ENCODE peak calls at places on chromosomes 5 and 9, in four cellular contexts. E is CD4-positive, alpha-beta T cell; U is left lobe of liver; V is activated gamma-delta T cell treated with Interleukin-2 at 50 U/mL for 16 hours. R is an unnamed sample.

GRCh38 chr9:129607026-129607397 is 13.9 kb downstream of the C9orf50 start:
- DNase-seq in E (no peak), U (no peak), V (no peak), R (no peak)

GRCh38 chr5:39437469-39437868 is 12.7 kb upstream of the DAB2 start:
- DNase-seq in E (no peak), U (peak), V (no peak), R (peak)

GRCh38 chr9:123368023-123368422 is 12.0 kb downstream of the CRB2 start:
- DNase-seq in E (no peak), U (no peak), V (no peak), R (no peak)

GRCh38 chr5:168238422-168238821 is 53.0 kb upstream of the WWC1 start:
- DNase-seq in E (no peak), U (no peak), V (no peak), R (no peak)

GRCh38 chr5:5135957-5136676 is 4.0 kb upstream of the ADAMTS16 start:
- DNase-seq in E (no peak), U (no peak), V (no peak), R (peak)

GRCh38 chr5:125317546-125317995 is 571.1 kb upstream of the ZNF608 start:
- DNase-seq in E (no peak), U (peak), V (no peak), R (no peak)

GRCh38 chr9:107054146-107054545 is 191.2 kb downstream of the ZNF462 start:
- DNase-seq in E (no peak), U (no peak), V (no peak), R (no peak)

GRCh38 chr9:127004946-127005769 is 90.6 kb downstream of the RALGPS1 start:
- DNase-seq in E (peak), U (no peak), V (peak), R (peak)

GRCh38 chr9:76023715-76024195 is 133.3 kb downstream of the PCSK5 start:
- DNase-seq in E (peak), U (no peak), V (peak), R (no peak)

GRCh38 chr5:157607371-157608161 is 32.0 kb upstream of the ADAM19 start:
- DNase-seq in E (peak), U (no peak), V (peak), R (peak)

GRCh38 chr9:3879731-3880493 is 354.1 kb upstream of the RFX3 start:
- DNase-seq in E (no peak), U (no peak), V (no peak), R (no peak)

GRCh38 chr5:172603425-172603824 is 37.6 kb upstream of the NEURL1B start:
- DNase-seq in E (no peak), U (no peak), V (no peak), R (peak)

GRCh38 chr9:8856686-8857329 is 1057.2 kb upstream of the DMAC1 start:
- DNase-seq in E (no peak), U (no peak), V (no peak), R (peak)

GRCh38 chr9:107243757-107244156 is 39.3 kb upstream of the RAD23B start:
- DNase-seq in E (no peak), U (no peak), V (peak), R (peak)

GRCh38 chr9:129656795-129657390 is 8.6 kb upstream of the PRRX2 start:
- DNase-seq in E (no peak), U (no peak), V (no peak), R (peak)

GRCh38 chr5:119742311-119742710 is 113.0 kb downstream of the FAM170A start:
- DNase-seq in E (no peak), U (no peak), V (no peak), R (no peak)

GRCh38 chr9:108443278-108443633 is 412.5 kb downstream of the ACTL7B start:
- DNase-seq in E (no peak), U (no peak), V (no peak), R (no peak)

GRCh38 chr9:125137200-125137599 is 6.1 kb downstream of the SCAI start:
- DNase-seq in E (no peak), U (no peak), V (no peak), R (no peak)

GRCh38 chr9:124054671-124055212 is 43.2 kb downstream of the LHX2 start:
- DNase-seq in E (no peak), U (no peak), V (no peak), R (no peak)

GRCh38 chr9:95880011-95880690 is 4.7 kb downstream of the ERCC6L2 start:
- DNase-seq in E (no peak), U (no peak), V (no peak), R (peak)

GRCh38 chr5:127930311-127930710 is 153.3 kb upstream of the SLC12A2 start:
- DNase-seq in E (no peak), U (no peak), V (no peak), R (no peak)